ENCODE peak calls at places on chromosome 16, in nine cellular contexts. V, R, L, N, M, T, X, O and U are unnamed samples.

GRCh38 chr16:89369266-89369895 is 121.0 kb downstream of the ANKRD11 start:
- DNase-seq in V (no peak), R (no peak), L (peak), N (no peak), M (no peak), T (no peak), X (no peak), O (no peak), U (no peak)

GRCh38 chr16:27585200-27585599 is 35.3 kb downstream of the KATNIP start:
- DNase-seq in V (no peak), R (no peak), L (no peak), N (no peak), M (no peak), T (no peak), X (no peak), O (no peak), U (no peak)

GRCh38 chr16:75559564-75560372 is 3.7 kb upstream of the TMEM231 start:
- DNase-seq in V (no peak), R (no peak), L (no peak), N (no peak), M (no peak), T (peak), X (peak), O (peak), U (no peak)

GRCh38 chr16:75446416-75446815 is 13.1 kb upstream of the CFDP1 start:
- DNase-seq in V (no peak), R (no peak), L (no peak), N (no peak), M (no peak), T (no peak), X (no peak), O (no peak), U (no peak)

GRCh38 chr16:88512728-88513674 is 57.2 kb upstream of the ZC3H18 start:
- DNase-seq in V (no peak), R (peak), L (no peak), N (no peak), M (no peak), T (no peak), X (no peak), O (no peak), U (no peak)

GRCh38 chr16:19878760-19879159 is 5.9 kb downstream of the GPRC5B start:
- DNase-seq in V (no peak), R (no peak), L (no peak), N (no peak), M (no peak), T (no peak), X (no peak), O (no peak), U (no peak)

GRCh38 chr16:72793716-72794115 is 254.2 kb downstream of the ZFHX3 start:
- DNase-seq in V (no peak), R (no peak), L (no peak), N (no peak), M (no peak), T (no peak), X (no peak), O (no peak), U (no peak)

GRCh38 chr16:81885976-81886586 is 107.0 kb downstream of the PLCG2 start:
- DNase-seq in V (no peak), R (no peak), L (no peak), N (no peak), M (no peak), T (peak), X (peak), O (peak), U (no peak)

GRCh38 chr16:8776193-8776592 is 21.2 kb downstream of the TMEM186 start:
- DNase-seq in V (no peak), R (no peak), L (no peak), N (no peak), M (no peak), T (no peak), X (no peak), O (no peak), U (no peak)

GRCh38 chr16:24069036-24069590 is 187.0 kb upstream of the CACNG3 start:
- DNase-seq in V (no peak), R (no peak), L (no peak), N (no peak), M (no peak), T (no peak), X (no peak), O (no peak), U (no peak)

GRCh38 chr16:79156761-79157160 is 443.8 kb downstream of the MAF start:
- DNase-seq in V (no peak), R (no peak), L (no peak), N (no peak), M (no peak), T (no peak), X (no peak), O (no peak), U (no peak)

GRCh38 chr16:29011112-29011511 is 26.3 kb downstream of the LAT start:
- DNase-seq in V (no peak), R (no peak), L (no peak), N (no peak), M (no peak), T (no peak), X (no peak), O (no peak), U (no peak)

GRCh38 chr16:3980311-3981111 is 100.0 kb upstream of the CREBBP start:
- DNase-seq in V (no peak), R (no peak), L (no peak), N (no peak), M (peak), T (peak), X (peak), O (peak), U (no peak)

GRCh38 chr16:61214780-61215179 is 821.5 kb downstream of the CDH8 start:
- DNase-seq in V (no peak), R (no peak), L (no peak), N (no peak), M (no peak), T (no peak), X (no peak), O (no peak), U (no peak)

GRCh38 chr16:49527621-49528020 is 154.0 kb downstream of the C16orf78 start:
- DNase-seq in V (no peak), R (no peak), L (peak), N (no peak), M (no peak), T (no peak), X (no peak), O (peak), U (no peak)

GRCh38 chr16:71780521-71781089 is 28.0 kb downstream of the AP1G1 start:
- DNase-seq in V (no peak), R (no peak), L (no peak), N (no peak), M (no peak), T (no peak), X (no peak), O (no peak), U (no peak)

GRCh38 chr16:75227361-75228142 is 8.8 kb downstream of the CTRB1 start:
- DNase-seq in V (no peak), R (no peak), L (peak), N (no peak), M (no peak), T (no peak), X (no peak), O (no peak), U (no peak)

GRCh38 chr16:31061126-31061812 is 12.8 kb downstream of the ZNF668 start:
- DNase-seq in V (no peak), R (no peak), L (no peak), N (no peak), M (no peak), T (no peak), X (no peak), O (no peak), U (no peak)

GRCh38 chr16:66287916-66288315 is 78.6 kb upstream of the CDH5 start:
- DNase-seq in V (no peak), R (no peak), L (peak), N (peak), M (no peak), T (no peak), X (no peak), O (no peak), U (no peak)

GRCh38 chr16:4597174-4597573 is 17.5 kb downstream of the UBALD1 start:
- DNase-seq in V (no peak), R (peak), L (no peak), N (no peak), M (no peak), T (no peak), X (no peak), O (no peak), U (no peak)

GRCh38 chr16:27145630-27146029 is 57.7 kb upstream of the KDM8 start:
- DNase-seq in V (no peak), R (no peak), L (no peak), N (no peak), M (no peak), T (no peak), X (no peak), O (no peak), U (no peak)

GRCh38 chr16:85924675-85925074 is 25.7 kb downstream of the IRF8 start:
- DNase-seq in V (no peak), R (no peak), L (no peak), N (no peak), M (no peak), T (no peak), X (peak), O (peak), U (no peak)

GRCh38 chr16:3259829-3260228 is 3.4 kb upstream of the MEFV start:
- DNase-seq in V (no peak), R (no peak), L (no peak), N (no peak), M (no peak), T (no peak), X (no peak), O (no peak), U (no peak)

GRCh38 chr16:70341600-70341999 is 5.1 kb upstream of the DDX19A start:
- DNase-seq in V (no peak), R (no peak), L (no peak), N (no peak), M (no peak), T (no peak), X (no peak), O (no peak), U (no peak)

GRCh38 chr16:75053791-75054555 is 55.1 kb downstream of the ZNRF1 start:
- DNase-seq in V (no peak), R (peak), L (peak), N (peak), M (no peak), T (no peak), X (no peak), O (no peak), U (peak)

GRCh38 chr16:57345666-57346204 is 12.8 kb upstream of the CCL22 start:
- DNase-seq in V (no peak), R (no peak), L (no peak), N (no peak), M (no peak), T (no peak), X (no peak), O (no peak), U (no peak)

GRCh38 chr16:66275795-66276428 is 90.6 kb upstream of the CDH5 start:
- DNase-seq in V (no peak), R (peak), L (peak), N (peak), M (peak), T (peak), X (peak), O (peak), U (no peak)

GRCh38 chr16:30899794-30900193 is 3.4 kb downstream of the CTF1 start:
- DNase-seq in V (no peak), R (no peak), L (no peak), N (no peak), M (no peak), T (no peak), X (no peak), O (no peak), U (no peak)

GRCh38 chr16:62829615-62830014 is 793.4 kb upstream of the CDH8 start:
- DNase-seq in V (no peak), R (no peak), L (no peak), N (no peak), M (no peak), T (no peak), X (no peak), O (no peak), U (no peak)

GRCh38 chr16:81094771-81095251 is 1.4 kb downstream of the GCSH start:
- DNase-seq in V (no peak), R (no peak), L (no peak), N (no peak), M (peak), T (peak), X (peak), O (peak), U (no peak)

GRCh38 chr16:11793840-11794239 is 3.2 kb downstream of the ZC3H7A start:
- DNase-seq in V (no peak), R (no peak), L (no peak), N (no peak), M (no peak), T (no peak), X (no peak), O (no peak), U (no peak)
- H3K4me3 ChIP-seq in V (no peak), R (no peak), L (no peak), N (no peak), M (no peak), T (no peak), X (no peak), O (no peak), U (no peak)

DNA sequence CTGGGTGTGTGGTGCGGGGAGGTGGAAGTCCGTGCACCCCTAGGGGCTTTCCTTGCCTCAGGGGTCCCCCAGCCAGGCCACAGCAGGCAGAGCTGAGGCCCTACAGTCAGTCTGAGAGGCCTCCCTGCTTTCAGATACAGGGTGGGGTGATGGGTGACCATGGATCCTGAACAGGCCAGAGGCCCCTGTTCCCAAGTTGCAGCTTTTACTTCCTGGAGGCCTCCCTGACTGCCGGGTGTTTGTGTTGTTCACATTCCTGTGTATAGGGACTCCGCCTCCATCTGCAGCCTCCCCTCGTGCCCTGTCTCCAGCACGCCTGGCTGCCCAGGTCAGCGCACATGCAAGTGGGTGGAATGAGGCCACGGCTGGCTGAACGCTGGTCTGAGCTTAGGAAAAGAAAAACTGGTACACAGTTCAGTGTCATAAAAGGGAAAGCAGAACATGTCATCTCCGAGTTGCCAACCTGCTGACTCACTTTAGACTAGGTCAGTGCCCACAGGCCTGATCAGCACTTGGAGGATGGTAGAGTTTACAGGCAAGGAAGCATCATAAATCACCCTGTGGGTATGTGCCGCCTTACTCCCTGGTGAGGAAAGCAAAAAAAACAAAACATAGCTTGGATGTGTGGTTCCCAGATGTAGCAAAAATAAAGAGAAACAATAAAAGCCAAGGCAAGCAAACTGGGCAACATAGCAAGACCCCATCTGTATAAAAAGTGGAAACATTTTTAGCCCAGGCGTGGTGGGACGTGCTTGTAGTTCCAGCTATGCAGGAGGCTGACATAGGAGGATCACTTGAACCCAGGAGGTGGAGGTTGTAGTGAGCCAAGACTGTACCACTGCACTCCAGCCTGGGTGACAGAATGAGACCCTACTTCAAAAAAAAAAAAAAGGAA is 6.2 kb upstream of the SLC7A6 start:
- DNase-seq in V (no peak), R (no peak), L (no peak), N (peak), M (no peak), T (peak), X (peak), O (peak), U (peak)
- H3K4me3 ChIP-seq in V (no peak), R (no peak), L (no peak), N (no peak), M (no peak), T (no peak), X (no peak), O (no peak), U (no peak)

DNA sequence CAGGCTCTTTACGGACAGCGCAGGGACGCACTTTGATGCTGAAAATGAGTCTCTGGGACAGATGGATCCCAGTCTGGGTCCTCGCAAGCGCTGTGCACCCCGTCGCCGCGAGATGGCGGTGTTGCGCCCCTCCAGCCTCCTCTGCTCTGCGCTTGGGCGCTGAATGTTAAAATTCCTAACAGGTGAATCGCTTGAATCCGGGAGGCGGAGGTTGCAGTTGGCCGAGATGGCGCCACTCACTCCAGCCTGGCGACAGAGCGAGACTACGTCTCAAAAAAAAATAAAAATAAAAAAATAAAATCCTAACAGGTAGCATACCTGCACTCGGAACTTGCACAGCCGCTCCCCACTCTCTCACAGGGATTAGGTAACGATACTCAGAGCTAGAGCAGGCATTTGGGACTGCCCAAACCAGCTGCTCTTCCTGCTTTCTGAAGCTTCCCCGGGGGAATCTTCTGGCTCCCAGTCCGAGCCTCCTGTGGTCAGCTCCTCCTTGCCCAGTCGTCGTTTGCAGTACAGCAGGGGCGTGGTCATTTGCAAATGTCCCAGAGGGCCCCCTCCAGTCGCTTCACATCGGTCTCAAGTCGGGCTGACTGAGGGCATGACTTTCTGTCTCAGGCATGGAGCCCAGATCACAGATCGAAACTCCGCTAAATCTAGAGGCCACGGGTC is 26.2 kb upstream of the OSGIN1 start:
- DNase-seq in V (no peak), R (peak), L (peak), N (no peak), M (peak), T (peak), X (peak), O (peak), U (peak)
- H3K4me3 ChIP-seq in V (peak), R (peak), L (no peak), N (no peak), M (no peak), T (no peak), X (no peak), O (no peak), U (no peak)

GRCh38 chr16:704552-705380 is 835 bp downstream of the FBXL16 start:
- DNase-seq in V (no peak), R (no peak), L (no peak), N (no peak), M (no peak), T (no peak), X (no peak), O (no peak), U (no peak)

GRCh38 chr16:706189-707061 is 824 bp upstream of the FBXL16 start:
- DNase-seq in V (no peak), R (no peak), L (no peak), N (no peak), M (no peak), T (no peak), X (no peak), O (no peak), U (no peak)

GRCh38 chr16:704047-704446 is 1.6 kb downstream of the FBXL16 start:
- DNase-seq in V (no peak), R (no peak), L (no peak), N (no peak), M (no peak), T (no peak), X (no peak), O (no peak), U (no peak)

GRCh38 chr16:707062-707538 is 1.5 kb upstream of the FBXL16 start:
- DNase-seq in V (no peak), R (no peak), L (no peak), N (no peak), M (no peak), T (no peak), X (no peak), O (no peak), U (no peak)

GRCh38 chr16:705748-706188 is at the start of gene FBXL16:
- DNase-seq in V (no peak), R (no peak), L (no peak), N (no peak), M (no peak), T (no peak), X (no peak), O (no peak), U (no peak)
- H3K4me3 ChIP-seq in V (no peak), R (peak), L (no peak), N (no peak), M (no peak), T (peak), X (no peak), O (no peak), U (peak)